ENCODE peak calls at places on chromosomes 4 and X, in ten cellular contexts. One of them, this sample, is unnamed. For H3K4me1 and H3K36me3, the result is how much of the 10 kb centered on the place peaks cover.

GRCh38 chr4:109014593-109015412 is 251.9 kb upstream of the ETNPPL start:
- DNase-seq in CD4-positive, alpha-beta memory T cell: no peak
- DNase-seq in thyroid gland: no peak
- DNase-seq in IMR-90: no peak
- DNase-seq in endothelial cell of umbilical vein: no peak
- DNase-seq in body of pancreas: no peak
- DNase-seq in mammary epithelial cell: no peak
- DNase-seq in CD8-positive, alpha-beta T cell: no peak
- DNase-seq in left ventricle myocardium inferior: no peak
- DNase-seq in DND-41: no peak
- DNase-seq in this sample: no peak

GRCh38 chrX:56802921-56803848 is 74.1 kb downstream of the NBDY start:
- DNase-seq in CD4-positive, alpha-beta memory T cell: peak
- DNase-seq in thyroid gland: peak
- DNase-seq in IMR-90: peak
- DNase-seq in endothelial cell of umbilical vein: peak
- DNase-seq in body of pancreas: peak
- DNase-seq in mammary epithelial cell: peak
- DNase-seq in CD8-positive, alpha-beta T cell: no peak
- DNase-seq in left ventricle myocardium inferior: peak
- DNase-seq in DND-41: no peak
- DNase-seq in this sample: no peak

GRCh38 chr4:180105362-180105761 is 2137.8 kb upstream of the TENM3 start:
- DNase-seq in CD4-positive, alpha-beta memory T cell: no peak
- DNase-seq in thyroid gland: no peak
- DNase-seq in IMR-90: no peak
- DNase-seq in endothelial cell of umbilical vein: no peak
- DNase-seq in body of pancreas: no peak
- DNase-seq in mammary epithelial cell: no peak
- DNase-seq in CD8-positive, alpha-beta T cell: no peak
- DNase-seq in left ventricle myocardium inferior: no peak
- DNase-seq in DND-41: no peak
- DNase-seq in this sample: no peak

GRCh38 chr4:52588771-52589591 is 70.1 kb downstream of the USP46 start:
- DNase-seq in CD4-positive, alpha-beta memory T cell: peak
- DNase-seq in thyroid gland: no peak
- DNase-seq in IMR-90: peak
- DNase-seq in endothelial cell of umbilical vein: peak
- DNase-seq in body of pancreas: no peak
- DNase-seq in mammary epithelial cell: peak
- DNase-seq in CD8-positive, alpha-beta T cell: peak
- DNase-seq in left ventricle myocardium inferior: no peak
- DNase-seq in DND-41: no peak
- DNase-seq in this sample: no peak

GRCh38 chrX:11499076-11500044 is 166.4 kb downstream of the ARHGAP6 start:
- DNase-seq in CD4-positive, alpha-beta memory T cell: no peak
- DNase-seq in thyroid gland: no peak
- DNase-seq in IMR-90: peak
- DNase-seq in endothelial cell of umbilical vein: peak
- DNase-seq in body of pancreas: no peak
- DNase-seq in mammary epithelial cell: no peak
- DNase-seq in CD8-positive, alpha-beta T cell: no peak
- DNase-seq in left ventricle myocardium inferior: no peak
- DNase-seq in DND-41: no peak
- DNase-seq in this sample: no peak

GRCh38 chr4:163164591-163164990 is 2.1 kb downstream of the NAF1 start:
- DNase-seq in CD4-positive, alpha-beta memory T cell: no peak
- DNase-seq in thyroid gland: no peak
- DNase-seq in IMR-90: no peak
- DNase-seq in endothelial cell of umbilical vein: no peak
- DNase-seq in body of pancreas: no peak
- DNase-seq in mammary epithelial cell: peak
- DNase-seq in CD8-positive, alpha-beta T cell: no peak
- DNase-seq in left ventricle myocardium inferior: no peak
- DNase-seq in DND-41: no peak
- DNase-seq in this sample: no peak

GRCh38 chrX:153333271-153333670 is 682 bp upstream of the ZNF275 start:
- DNase-seq in CD4-positive, alpha-beta memory T cell: no peak
- DNase-seq in thyroid gland: no peak
- DNase-seq in IMR-90: peak
- DNase-seq in endothelial cell of umbilical vein: no peak
- DNase-seq in body of pancreas: no peak
- DNase-seq in mammary epithelial cell: peak
- DNase-seq in CD8-positive, alpha-beta T cell: no peak
- DNase-seq in left ventricle myocardium inferior: no peak
- DNase-seq in DND-41: no peak
- DNase-seq in this sample: no peak

GRCh38 chrX:13658602-13659001 is 5.7 kb downstream of the TCEANC start:
- DNase-seq in CD4-positive, alpha-beta memory T cell: peak
- DNase-seq in thyroid gland: no peak
- DNase-seq in IMR-90: peak
- DNase-seq in endothelial cell of umbilical vein: peak
- DNase-seq in body of pancreas: no peak
- DNase-seq in mammary epithelial cell: peak
- DNase-seq in CD8-positive, alpha-beta T cell: no peak
- DNase-seq in left ventricle myocardium inferior: no peak
- DNase-seq in DND-41: peak
- DNase-seq in this sample: no peak

GRCh38 chr4:87521757-87522374 is 7.3 kb downstream of the SPARCL1 start:
- DNase-seq in CD4-positive, alpha-beta memory T cell: no peak
- DNase-seq in thyroid gland: no peak
- DNase-seq in IMR-90: peak
- DNase-seq in endothelial cell of umbilical vein: no peak
- DNase-seq in body of pancreas: no peak
- DNase-seq in mammary epithelial cell: peak
- DNase-seq in CD8-positive, alpha-beta T cell: no peak
- DNase-seq in left ventricle myocardium inferior: no peak
- DNase-seq in DND-41: no peak
- DNase-seq in this sample: no peak

GRCh38 chr4:79198886-79199591 is 126.8 kb downstream of the NAA11 start:
- DNase-seq in CD4-positive, alpha-beta memory T cell: no peak
- DNase-seq in thyroid gland: no peak
- DNase-seq in IMR-90: no peak
- DNase-seq in endothelial cell of umbilical vein: no peak
- DNase-seq in body of pancreas: no peak
- DNase-seq in mammary epithelial cell: no peak
- DNase-seq in CD8-positive, alpha-beta T cell: no peak
- DNase-seq in left ventricle myocardium inferior: no peak
- DNase-seq in DND-41: peak
- DNase-seq in this sample: no peak

GRCh38 chr4:70895405-70895804 is 6.8 kb upstream of the MOB1B start:
- DNase-seq in CD4-positive, alpha-beta memory T cell: no peak
- DNase-seq in thyroid gland: peak
- DNase-seq in IMR-90: no peak
- DNase-seq in endothelial cell of umbilical vein: no peak
- DNase-seq in body of pancreas: no peak
- DNase-seq in mammary epithelial cell: peak
- DNase-seq in CD8-positive, alpha-beta T cell: no peak
- DNase-seq in left ventricle myocardium inferior: no peak
- DNase-seq in DND-41: no peak
- DNase-seq in this sample: no peak

GRCh38 chrX:154091678-154092077 is 5.8 kb downstream of the MECP2 start:
- DNase-seq in CD4-positive, alpha-beta memory T cell: no peak
- DNase-seq in thyroid gland: peak
- DNase-seq in IMR-90: no peak
- DNase-seq in endothelial cell of umbilical vein: no peak
- DNase-seq in body of pancreas: peak
- DNase-seq in mammary epithelial cell: no peak
- DNase-seq in CD8-positive, alpha-beta T cell: no peak
- DNase-seq in left ventricle myocardium inferior: no peak
- DNase-seq in DND-41: no peak
- DNase-seq in this sample: no peak

GRCh38 chr4:75545526-75545925 is 10.3 kb upstream of the ODAPH start:
- DNase-seq in CD4-positive, alpha-beta memory T cell: no peak
- DNase-seq in thyroid gland: no peak
- DNase-seq in IMR-90: peak
- DNase-seq in endothelial cell of umbilical vein: no peak
- DNase-seq in body of pancreas: no peak
- DNase-seq in mammary epithelial cell: peak
- DNase-seq in CD8-positive, alpha-beta T cell: no peak
- DNase-seq in left ventricle myocardium inferior: no peak
- DNase-seq in DND-41: no peak
- DNase-seq in this sample: no peak

GRCh38 chrX:39507617-39508299 is 590.0 kb downstream of the BCOR start:
- DNase-seq in CD4-positive, alpha-beta memory T cell: no peak
- DNase-seq in thyroid gland: no peak
- DNase-seq in IMR-90: no peak
- DNase-seq in endothelial cell of umbilical vein: no peak
- DNase-seq in body of pancreas: no peak
- DNase-seq in mammary epithelial cell: no peak
- DNase-seq in CD8-positive, alpha-beta T cell: no peak
- DNase-seq in left ventricle myocardium inferior: no peak
- DNase-seq in DND-41: no peak
- DNase-seq in this sample: no peak

GRCh38 chr4:26140150-26140898 is 180.5 kb upstream of the RBPJ start:
- DNase-seq in CD4-positive, alpha-beta memory T cell: no peak
- DNase-seq in thyroid gland: no peak
- DNase-seq in IMR-90: peak
- DNase-seq in endothelial cell of umbilical vein: no peak
- DNase-seq in body of pancreas: no peak
- DNase-seq in mammary epithelial cell: no peak
- DNase-seq in CD8-positive, alpha-beta T cell: no peak
- DNase-seq in left ventricle myocardium inferior: no peak
- DNase-seq in DND-41: no peak
- DNase-seq in this sample: no peak

GRCh38 chrX:129781134-129782014 is 1.6 kb downstream of the SASH3 start:
- DNase-seq in CD4-positive, alpha-beta memory T cell: peak
- DNase-seq in thyroid gland: peak
- DNase-seq in IMR-90: no peak
- DNase-seq in endothelial cell of umbilical vein: no peak
- DNase-seq in body of pancreas: no peak
- DNase-seq in mammary epithelial cell: no peak
- DNase-seq in CD8-positive, alpha-beta T cell: peak
- DNase-seq in left ventricle myocardium inferior: no peak
- DNase-seq in DND-41: peak
- DNase-seq in this sample: no peak

GRCh38 chr4:152039085-152039484 is 278.3 kb upstream of the GATB start:
- DNase-seq in CD4-positive, alpha-beta memory T cell: no peak
- DNase-seq in thyroid gland: no peak
- DNase-seq in IMR-90: peak
- DNase-seq in endothelial cell of umbilical vein: no peak
- DNase-seq in body of pancreas: no peak
- DNase-seq in mammary epithelial cell: no peak
- DNase-seq in CD8-positive, alpha-beta T cell: no peak
- DNase-seq in left ventricle myocardium inferior: no peak
- DNase-seq in DND-41: no peak
- DNase-seq in this sample: no peak

GRCh38 chr4:139912423-139912822 is 241.6 kb downstream of the MAML3 start:
- DNase-seq in CD4-positive, alpha-beta memory T cell: no peak
- DNase-seq in thyroid gland: no peak
- DNase-seq in IMR-90: peak
- DNase-seq in endothelial cell of umbilical vein: no peak
- DNase-seq in body of pancreas: no peak
- DNase-seq in mammary epithelial cell: no peak
- DNase-seq in CD8-positive, alpha-beta T cell: no peak
- DNase-seq in left ventricle myocardium inferior: no peak
- DNase-seq in DND-41: no peak
- DNase-seq in this sample: no peak
- H3K4me1 ChIP-seq in CD4-positive, alpha-beta memory T cell: under half
- H3K4me1 ChIP-seq in thyroid gland: under half
- H3K4me1 ChIP-seq in IMR-90: under half
- H3K4me1 ChIP-seq in endothelial cell of umbilical vein: under half
- H3K4me1 ChIP-seq in body of pancreas: half or more
- H3K4me1 ChIP-seq in mammary epithelial cell: under half
- H3K4me1 ChIP-seq in CD8-positive, alpha-beta T cell: under half
- H3K4me1 ChIP-seq in left ventricle myocardium inferior: under half
- H3K4me1 ChIP-seq in DND-41: under half
- H3K4me1 ChIP-seq in this sample: under half

DNA sequence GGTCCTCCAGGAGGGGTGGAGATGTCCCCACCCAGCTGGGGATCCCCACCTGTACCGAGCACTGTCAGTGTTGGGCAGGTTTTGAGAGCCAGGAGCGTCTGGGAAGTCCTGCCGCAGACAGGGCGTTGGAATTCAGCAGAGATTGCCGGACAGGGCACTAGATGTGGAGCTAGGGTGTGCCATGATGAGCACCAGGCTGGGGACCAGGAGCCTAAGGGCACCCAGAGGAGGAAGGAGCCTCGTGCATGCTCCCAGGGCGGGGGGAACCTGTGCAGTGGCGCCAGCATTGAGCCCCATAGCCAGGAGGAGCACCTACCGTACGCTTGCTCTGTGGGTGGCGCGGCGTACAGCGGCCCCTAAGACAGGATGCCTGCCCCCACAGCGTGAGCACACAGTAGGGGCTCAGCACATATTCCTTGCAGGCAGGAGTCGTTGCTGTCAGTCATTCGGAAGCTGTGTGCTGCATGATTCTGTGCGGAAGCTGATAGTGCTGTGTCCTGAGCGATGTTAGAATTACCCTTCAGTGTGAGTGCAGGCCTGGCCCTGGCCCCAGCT is 18.8 kb upstream of the TADA2B start:
- DNase-seq in CD4-positive, alpha-beta memory T cell: no peak
- DNase-seq in thyroid gland: no peak
- DNase-seq in IMR-90: no peak
- DNase-seq in endothelial cell of umbilical vein: no peak
- DNase-seq in body of pancreas: no peak
- DNase-seq in mammary epithelial cell: no peak
- DNase-seq in CD8-positive, alpha-beta T cell: no peak
- DNase-seq in left ventricle myocardium inferior: no peak
- DNase-seq in DND-41: no peak
- DNase-seq in this sample: no peak
- H3K36me3 ChIP-seq in CD4-positive, alpha-beta memory T cell: under half
- H3K36me3 ChIP-seq in thyroid gland: under half
- H3K36me3 ChIP-seq in IMR-90: under half
- H3K36me3 ChIP-seq in endothelial cell of umbilical vein: under half
- H3K36me3 ChIP-seq in body of pancreas: under half
- H3K36me3 ChIP-seq in mammary epithelial cell: under half
- H3K36me3 ChIP-seq in CD8-positive, alpha-beta T cell: under half
- H3K36me3 ChIP-seq in left ventricle myocardium inferior: half or more
- H3K36me3 ChIP-seq in DND-41: half or more
- H3K36me3 ChIP-seq in this sample: under half

GRCh38 chrX:49171752-49172279 is at the start of gene PLP2:
- DNase-seq in CD4-positive, alpha-beta memory T cell: peak
- DNase-seq in thyroid gland: peak
- DNase-seq in IMR-90: peak
- DNase-seq in endothelial cell of umbilical vein: peak
- DNase-seq in body of pancreas: peak
- DNase-seq in mammary epithelial cell: peak
- DNase-seq in CD8-positive, alpha-beta T cell: no peak
- DNase-seq in left ventricle myocardium inferior: peak
- DNase-seq in DND-41: peak
- DNase-seq in this sample: peak
- H3K4me1 ChIP-seq in CD4-positive, alpha-beta memory T cell: under half
- H3K4me1 ChIP-seq in thyroid gland: under half
- H3K4me1 ChIP-seq in IMR-90: under half
- H3K4me1 ChIP-seq in endothelial cell of umbilical vein: under half
- H3K4me1 ChIP-seq in body of pancreas: under half
- H3K4me1 ChIP-seq in mammary epithelial cell: under half
- H3K4me1 ChIP-seq in CD8-positive, alpha-beta T cell: under half
- H3K4me1 ChIP-seq in left ventricle myocardium inferior: under half
- H3K4me1 ChIP-seq in DND-41: under half
- H3K4me1 ChIP-seq in this sample: under half

DNA sequence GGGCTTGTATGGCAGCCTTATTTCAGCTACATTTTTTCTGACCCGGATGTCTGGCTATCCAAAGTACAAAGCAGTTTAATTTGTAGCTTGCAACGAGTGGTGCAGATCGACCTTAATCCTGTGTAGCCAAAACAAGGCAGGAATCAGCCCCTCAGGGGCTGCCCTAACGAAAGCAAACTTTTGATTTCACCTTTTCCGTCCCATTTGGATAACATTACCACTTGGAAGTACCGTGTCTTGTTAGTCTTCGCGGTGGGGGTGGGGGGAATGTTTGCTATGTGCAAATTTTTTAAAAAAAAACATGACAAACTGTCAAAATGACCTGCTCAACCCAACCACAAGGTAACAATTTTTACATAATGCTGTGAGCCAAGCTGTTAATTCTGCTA is 766 bp upstream of the DNAJB14 start:
- DNase-seq in CD4-positive, alpha-beta memory T cell: no peak
- DNase-seq in thyroid gland: no peak
- DNase-seq in IMR-90: no peak
- DNase-seq in endothelial cell of umbilical vein: peak
- DNase-seq in body of pancreas: no peak
- DNase-seq in mammary epithelial cell: no peak
- DNase-seq in CD8-positive, alpha-beta T cell: no peak
- DNase-seq in left ventricle myocardium inferior: no peak
- DNase-seq in DND-41: no peak
- DNase-seq in this sample: no peak
- H3K36me3 ChIP-seq in CD4-positive, alpha-beta memory T cell: under half
- H3K36me3 ChIP-seq in thyroid gland: under half
- H3K36me3 ChIP-seq in IMR-90: under half
- H3K36me3 ChIP-seq in endothelial cell of umbilical vein: under half
- H3K36me3 ChIP-seq in body of pancreas: under half
- H3K36me3 ChIP-seq in mammary epithelial cell: under half
- H3K36me3 ChIP-seq in CD8-positive, alpha-beta T cell: under half
- H3K36me3 ChIP-seq in left ventricle myocardium inferior: under half
- H3K36me3 ChIP-seq in DND-41: under half
- H3K36me3 ChIP-seq in this sample: under half